ENCODE peak calls at places on chromosomes 3 and 15, in seven cellular contexts. V is activated CD4-positive, alpha-beta T cell treated with anti-CD3 and anti-CD28 coated beads, Interleukin-2, amount 50 U/mL, for 1 hour; Y is NCI-H2029; A is neural progenitor cell; I is stimulated activated CD4-positive, alpha-beta T cell treated with anti-CD3 and anti-CD28 coated beads, Interleukin-15, amount 100 ng/mL, for 1 hour; G is H7; W is GM03348. D is an unnamed sample.

GRCh38 chr15:72168833-72169232 is 28.8 kb downstream of the GRAMD2A start:
- DNase-seq in Y (no peak), G (no peak), I (no peak), W (no peak), V (no peak), A (no peak), D (no peak)

GRCh38 chr3:15390460-15390859 is 36.9 kb downstream of the METTL6 start:
- DNase-seq in I (no peak), W (no peak), G (no peak), A (no peak), Y (no peak), V (no peak), D (no peak)

GRCh38 chr15:71800835-71801745 is 9.3 kb upstream of the NR2E3 start:
- DNase-seq in I (no peak), A (peak; percentile 75), G (peak; percentile 79), Y (no peak), V (no peak), W (peak; percentile 81), D (peak; percentile 90)

GRCh38 chr3:36542186-36542585 is 161.9 kb downstream of the STAC start:
- DNase-seq in Y (no peak), I (no peak), A (no peak), W (peak; percentile 43), V (no peak), G (no peak), D (no peak)

GRCh38 chr15:82570721-82571519 is 30.7 kb upstream of the RPS17 start:
- DNase-seq in Y (no peak), V (no peak), I (no peak), W (peak; percentile 22), G (peak; percentile 35), A (peak; percentile 31), D (peak; percentile 4)

GRCh38 chr15:84600331-84600686 is 500 bp upstream of the ZSCAN2 start:
- DNase-seq in G (peak; percentile 71), I (peak; percentile 12), Y (peak; percentile 29), W (peak; percentile 92), V (peak; percentile 50), A (peak; percentile 68), D (peak; percentile 81)

GRCh38 chr15:75809986-75810750 is 33.1 kb upstream of the UBE2Q2 start:
- DNase-seq in A (peak; percentile 57), I (no peak), V (no peak), W (peak; percentile 34), Y (peak; percentile 36), G (peak; percentile 64), D (no peak)

GRCh38 chr3:130395916-130396315 is 50.4 kb downstream of the COL6A5 start:
- DNase-seq in I (no peak), A (no peak), V (no peak), Y (no peak), W (no peak), G (peak; percentile 13), D (peak; percentile 85)

GRCh38 chr3:124634210-124635168 is 95.8 kb upstream of the UMPS start:
- DNase-seq in I (no peak), V (no peak), G (no peak), A (no peak), W (no peak), Y (no peak), D (no peak)

GRCh38 chr15:100696452-100696851 is 94.1 kb downstream of the ASB7 start:
- DNase-seq in V (no peak), W (no peak), A (no peak), I (no peak), G (no peak), Y (no peak), D (no peak)

GRCh38 chr15:97521894-97522293 is 438.6 kb upstream of the ARRDC4 start:
- DNase-seq in I (no peak), Y (no peak), A (peak; percentile 54), V (no peak), W (no peak), G (no peak), D (peak; percentile 41)

GRCh38 chr3:180284331-180285110 is 247.8 kb upstream of the PEX5L start:
- DNase-seq in A (no peak), Y (no peak), W (peak; percentile 44), G (no peak), I (no peak), V (no peak), D (no peak)

GRCh38 chr3:20809356-20809755 is 623.4 kb upstream of the SGO1 start:
- DNase-seq in I (no peak), A (no peak), V (no peak), W (no peak), G (no peak), Y (no peak), D (no peak)

GRCh38 chr15:81311834-81312459 is 12.0 kb downstream of the STARD5 start:
- DNase-seq in A (no peak), W (peak; percentile 43), I (no peak), G (no peak), Y (no peak), V (no peak), D (no peak)

GRCh38 chr3:139538733-139539132 is 809 bp downstream of the RBP1 start:
- DNase-seq in Y (no peak), W (no peak), V (no peak), G (peak; percentile 67), A (peak; percentile 39), I (no peak), D (no peak)

GRCh38 chr3:70970136-70970535 is 613.4 kb downstream of the FOXP1 start:
- DNase-seq in A (peak; percentile 53), G (no peak), V (no peak), W (no peak), I (no peak), Y (no peak), D (no peak)

GRCh38 chr3:129001101-129001816 is at the start of gene EFCC1:
- DNase-seq in V (no peak), A (peak; percentile 92), I (no peak), Y (no peak), G (peak; percentile 91), W (peak; percentile 63), D (no peak)

GRCh38 chr3:57161915-57162314 is 3.2 kb downstream of the IL17RD start:
- DNase-seq in G (no peak), W (no peak), Y (no peak), V (no peak), I (no peak), A (no peak), D (no peak)

GRCh38 chr15:77023576-77024272 is 28.8 kb downstream of the PSTPIP1 start:
- DNase-seq in G (peak; percentile 63), W (no peak), A (no peak), I (no peak), Y (no peak), V (no peak), D (no peak)

D was measured in kidney glomerular epithelial cell.